ENCODE peak calls at places on chromosomes 6 and 20, in ten cellular contexts. P is neural progenitor cell; O is lower lobe of right lung; Q is colonic mucosa; R is NCI-H345; D is NCI-H748 treated with DMSO at 0.1 percent for 48 hours; S is central memory CD4-positive, alpha-beta T cell; K is AG08396; Z is stimulated activated effector memory CD8-positive, alpha-beta T cell treated with anti-CD3 and anti-CD28 coated beads, Interleukin-12 subunit alpha, Interleukin-12 subunit beta, amount 100 ng/mL, for 72 hours; E is prostate gland. L is an unnamed sample.

GRCh38 chr6:105733556-105734162 is 330.8 kb upstream of the PREP start:
- DNase-seq in S (peak), R (peak), Z (no peak), O (no peak), P (peak), Q (no peak), E (no peak), K (no peak), D (peak), L (peak)

GRCh38 chr6:64013061-64013410 is 377.4 kb downstream of the PHF3 start:
- DNase-seq in K (no peak), D (peak), O (no peak), E (no peak), P (no peak), S (no peak), Q (no peak), R (no peak), Z (no peak), L (no peak)

GRCh38 chr20:47230811-47231256 is 125.7 kb downstream of the ZMYND8 start:
- DNase-seq in D (no peak), S (no peak), Q (no peak), E (no peak), K (no peak), Z (no peak), R (no peak), P (no peak), O (no peak), L (no peak)

GRCh38 chr20:39326050-39326449 is 363.9 kb downstream of the DHX35 start:
- DNase-seq in O (no peak), Q (no peak), S (no peak), D (no peak), Z (no peak), E (no peak), R (no peak), P (no peak), K (no peak), L (no peak)

GRCh38 chr20:54208492-54209044 is 681 bp downstream of the PFDN4 start:
- DNase-seq in P (peak), S (no peak), E (no peak), O (no peak), Q (no peak), K (peak), D (no peak), R (peak), Z (no peak), L (peak)

GRCh38 chr20:52012093-52012492 is 179.5 kb downstream of the ZFP64 start:
- DNase-seq in D (no peak), P (no peak), E (no peak), O (no peak), S (no peak), Z (no peak), Q (no peak), K (no peak), R (no peak), L (no peak)

GRCh38 chr20:3777726-3778629 is 3.3 kb downstream of the SPEF1 start:
- DNase-seq in O (peak), P (peak), R (no peak), E (no peak), D (peak), Z (peak), K (peak), S (no peak), Q (peak), L (peak)

GRCh38 chr20:47809561-47809960 is 24.3 kb upstream of the SULF2 start:
- DNase-seq in K (no peak), E (no peak), O (no peak), R (no peak), Z (no peak), S (no peak), P (no peak), Q (no peak), D (no peak), L (no peak)

GRCh38 chr20:63011798-63012197 is 5.0 kb upstream of the BHLHE23 start:
- DNase-seq in K (no peak), R (peak), S (no peak), E (no peak), P (no peak), O (no peak), D (peak), Z (no peak), Q (no peak), L (no peak)

GRCh38 chr6:54053893-54054391 is 57.3 kb upstream of the MLIP start:
- DNase-seq in Z (no peak), S (no peak), P (no peak), R (no peak), D (no peak), K (peak), E (peak), Q (peak), O (no peak), L (peak)

GRCh38 chr6:125930810-125931418 is 25.7 kb upstream of the HINT3 start:
- DNase-seq in S (no peak), O (no peak), K (peak), E (no peak), D (no peak), P (no peak), Q (no peak), Z (no peak), R (no peak), L (no peak)

GRCh38 chr6:147287869-147288271 is 83.7 kb downstream of the STXBP5 start:
- DNase-seq in P (no peak), Z (no peak), D (no peak), R (no peak), O (no peak), K (peak), S (no peak), E (no peak), Q (no peak), L (no peak)

GRCh38 chr20:1943267-1944002 is 48.2 kb downstream of the SIRPA start:
- DNase-seq in R (no peak), D (no peak), P (no peak), E (no peak), Z (no peak), S (no peak), Q (peak), K (no peak), O (peak), L (no peak)

GRCh38 chr20:32976746-32977145 is 27.5 kb downstream of the SUN5 start:
- DNase-seq in K (no peak), P (no peak), Z (no peak), O (no peak), S (peak), R (no peak), E (no peak), D (no peak), Q (no peak), L (no peak)

GRCh38 chr6:32840604-32841246 is 2.2 kb upstream of the TAP2 start:
- DNase-seq in K (no peak), R (no peak), Z (no peak), O (no peak), E (no peak), S (peak), P (no peak), D (no peak), Q (no peak), L (no peak)

GRCh38 chr6:144152334-144152900 is 2.1 kb downstream of the STX11 start:
- DNase-seq in R (no peak), O (peak), K (no peak), Z (no peak), S (no peak), D (no peak), P (no peak), Q (no peak), E (no peak), L (no peak)

GRCh38 chr20:32982617-32983458 is 21.4 kb downstream of the SUN5 start:
- DNase-seq in Q (no peak), P (no peak), S (no peak), R (peak), E (peak), Z (no peak), K (no peak), D (no peak), O (no peak), L (no peak)

GRCh38 chr6:82251942-82252341 is 4.4 kb upstream of the IBTK start:
- DNase-seq in Z (no peak), P (peak), E (no peak), D (peak), R (peak), Q (no peak), K (peak), O (no peak), S (no peak), L (peak)

GRCh38 chr6:32239462-32239861 is 15.6 kb upstream of the NOTCH4 start:
- DNase-seq in Z (no peak), R (no peak), E (no peak), O (no peak), Q (no peak), K (no peak), S (no peak), D (no peak), P (no peak), L (no peak)

GRCh38 chr20:48012401-48012974 is 227.2 kb upstream of the SULF2 start:
- DNase-seq in D (no peak), R (no peak), Q (no peak), O (no peak), K (no peak), S (no peak), E (no peak), P (no peak), Z (no peak), L (no peak)

GRCh38 chr6:34867484-34867883 is 20.4 kb downstream of the TAF11 start:
- DNase-seq in S (no peak), Q (no peak), O (no peak), K (no peak), P (no peak), R (no peak), E (no peak), D (no peak), Z (no peak), L (peak)

GRCh38 chr20:62603907-62604785 is 38.2 kb upstream of the SLCO4A1 start:
- DNase-seq in D (no peak), E (no peak), K (no peak), R (no peak), P (no peak), Z (no peak), S (no peak), O (no peak), Q (no peak), L (no peak)

GRCh38 chr6:135149376-135149775 is 31.7 kb upstream of the MYB start:
- DNase-seq in Z (no peak), S (no peak), Q (no peak), D (no peak), K (no peak), R (no peak), E (no peak), P (no peak), O (no peak), L (no peak)

GRCh38 chr20:59581983-59582679 is 22.2 kb upstream of the PHACTR3 start:
- DNase-seq in S (no peak), Q (no peak), O (no peak), E (no peak), P (no peak), D (no peak), K (no peak), R (no peak), Z (no peak), L (no peak)

GRCh38 chr20:51303731-51304670 is 238.5 kb downstream of the NFATC2 start:
- DNase-seq in P (no peak), K (no peak), Z (no peak), D (no peak), Q (no peak), O (no peak), R (no peak), S (no peak), E (no peak), L (no peak)

GRCh38 chr20:41029150-41029872 is 689 bp downstream of the TOP1 start:
- DNase-seq in P (peak), S (peak), E (no peak), D (peak), O (peak), K (peak), Z (peak), Q (peak), R (peak), L (peak)

GRCh38 chr20:50379991-50380696 is 130.0 kb upstream of the PTPN1 start:
- DNase-seq in E (no peak), Z (no peak), P (no peak), K (no peak), S (no peak), Q (no peak), O (no peak), R (no peak), D (no peak), L (no peak)

L was measured in GM23338.